ENCODE peak calls at places on chromosomes 2 and 18, in seven cellular contexts. A is stomach, W is AG10803, F is GM06990, M is GM12878, O is Calu3, B is bronchial epithelial cell. T is an unnamed sample.

GRCh38 chr2:7430869-7431641 is 513.8 kb downstream of the RNF144A start:
- DNase-seq in A (peak), W (no peak), F (peak), M (no peak), O (peak), B (no peak), T (peak)

GRCh38 chr2:114010001-114010400 is 120.1 kb downstream of the ACTR3 start:
- DNase-seq in A (no peak), W (no peak), F (no peak), M (no peak), O (no peak), B (peak), T (no peak)

GRCh38 chr18:4134691-4135090 is 320.4 kb downstream of the DLGAP1 start:
- DNase-seq in A (no peak), W (no peak), F (no peak), M (no peak), O (no peak), B (no peak), T (no peak)

GRCh38 chr2:73896362-73897239 is 3.8 kb downstream of the ACTG2 start:
- DNase-seq in A (no peak), W (peak), F (no peak), M (peak), O (no peak), B (no peak), T (peak)

GRCh38 chr2:68943581-68944568 is 8.8 kb downstream of the GKN2 start:
- DNase-seq in A (peak), W (peak), F (peak), M (no peak), O (peak), B (peak), T (peak)

GRCh38 chr18:10140928-10141327 is 227.1 kb downstream of the VAPA start:
- DNase-seq in A (peak), W (peak), F (no peak), M (no peak), O (peak), B (peak), T (no peak)

GRCh38 chr2:195543902-195544894 is 112.8 kb upstream of the SLC39A10 start:
- DNase-seq in A (no peak), W (no peak), F (no peak), M (no peak), O (peak), B (peak), T (peak)

GRCh38 chr2:45723857-45724256 is 72.4 kb downstream of the PRKCE start:
- DNase-seq in A (no peak), W (no peak), F (no peak), M (no peak), O (no peak), B (no peak), T (peak)

GRCh38 chr2:152548996-152549395 is 168.3 kb downstream of the PRPF40A start:
- DNase-seq in A (no peak), W (peak), F (no peak), M (no peak), O (no peak), B (no peak), T (no peak)

GRCh38 chr2:219056896-219057708 is 3.6 kb downstream of the IHH start:
- DNase-seq in A (peak), W (no peak), F (no peak), M (no peak), O (peak), B (no peak), T (peak)

GRCh38 chr18:70920840-70921374 is 632.1 kb downstream of the SOCS6 start:
- DNase-seq in A (no peak), W (no peak), F (no peak), M (no peak), O (no peak), B (no peak), T (no peak)

GRCh38 chr2:40363631-40364030 is 88.3 kb downstream of the SLC8A1 start:
- DNase-seq in A (no peak), W (peak), F (peak), M (no peak), O (no peak), B (peak), T (no peak)

GRCh38 chr2:67846341-67847070 is 216.3 kb downstream of the C1D start:
- DNase-seq in A (peak), W (peak), F (peak), M (no peak), O (peak), B (peak), T (peak)

GRCh38 chr2:179273461-179273962 is 8.9 kb upstream of the SESTD1 start:
- DNase-seq in A (no peak), W (no peak), F (no peak), M (no peak), O (no peak), B (no peak), T (no peak)

GRCh38 chr2:206728277-206729199 is 10.3 kb upstream of the DYTN start:
- DNase-seq in A (no peak), W (no peak), F (no peak), M (no peak), O (peak), B (peak), T (no peak)

GRCh38 chr2:168216351-168217005 is 30.9 kb downstream of the STK39 start:
- DNase-seq in A (peak), W (peak), F (no peak), M (no peak), O (peak), B (no peak), T (no peak)

GRCh38 chr2:208306291-208306690 is 40.2 kb downstream of the PIKFYVE start:
- DNase-seq in A (no peak), W (peak), F (no peak), M (no peak), O (no peak), B (no peak), T (no peak)

GRCh38 chr2:101771911-101772321 is 74.4 kb downstream of the MAP4K4 start:
- DNase-seq in A (no peak), W (no peak), F (no peak), M (no peak), O (no peak), B (no peak), T (no peak)
- TF ChIP-seq CTCF in A (no peak), W (no peak), F (no peak), M (no peak), O (no peak), B (no peak), T (no peak)

GRCh38 chr2:14642499-14642898 is 10.0 kb downstream of the LRATD1 start:
- DNase-seq in A (no peak), W (no peak), F (no peak), M (no peak), O (no peak), B (no peak), T (no peak)
- TF ChIP-seq CTCF in A (no peak), W (peak), F (peak), M (peak), O (no peak), B (no peak), T (no peak)

GRCh38 chr2:135570884-135571283 is 39.6 kb downstream of the R3HDM1 start:
- DNase-seq in A (no peak), W (no peak), F (no peak), M (no peak), O (no peak), B (no peak), T (no peak)

GRCh38 chr2:135573620-135574019 is 42.3 kb downstream of the R3HDM1 start:
- DNase-seq in A (no peak), W (no peak), F (no peak), M (no peak), O (no peak), B (no peak), T (no peak)
- TF ChIP-seq CTCF in A (no peak), W (no peak), F (no peak), M (no peak), O (no peak), B (no peak), T (no peak)

GRCh38 chr18:27778441-27778840 is 398.5 kb downstream of the CDH2 start:
- DNase-seq in A (no peak), W (peak), F (no peak), M (no peak), O (no peak), B (peak), T (no peak)
- TF ChIP-seq CTCF in A (no peak), W (peak), F (peak), M (peak), O (no peak), B (peak), T (peak)

DNA sequence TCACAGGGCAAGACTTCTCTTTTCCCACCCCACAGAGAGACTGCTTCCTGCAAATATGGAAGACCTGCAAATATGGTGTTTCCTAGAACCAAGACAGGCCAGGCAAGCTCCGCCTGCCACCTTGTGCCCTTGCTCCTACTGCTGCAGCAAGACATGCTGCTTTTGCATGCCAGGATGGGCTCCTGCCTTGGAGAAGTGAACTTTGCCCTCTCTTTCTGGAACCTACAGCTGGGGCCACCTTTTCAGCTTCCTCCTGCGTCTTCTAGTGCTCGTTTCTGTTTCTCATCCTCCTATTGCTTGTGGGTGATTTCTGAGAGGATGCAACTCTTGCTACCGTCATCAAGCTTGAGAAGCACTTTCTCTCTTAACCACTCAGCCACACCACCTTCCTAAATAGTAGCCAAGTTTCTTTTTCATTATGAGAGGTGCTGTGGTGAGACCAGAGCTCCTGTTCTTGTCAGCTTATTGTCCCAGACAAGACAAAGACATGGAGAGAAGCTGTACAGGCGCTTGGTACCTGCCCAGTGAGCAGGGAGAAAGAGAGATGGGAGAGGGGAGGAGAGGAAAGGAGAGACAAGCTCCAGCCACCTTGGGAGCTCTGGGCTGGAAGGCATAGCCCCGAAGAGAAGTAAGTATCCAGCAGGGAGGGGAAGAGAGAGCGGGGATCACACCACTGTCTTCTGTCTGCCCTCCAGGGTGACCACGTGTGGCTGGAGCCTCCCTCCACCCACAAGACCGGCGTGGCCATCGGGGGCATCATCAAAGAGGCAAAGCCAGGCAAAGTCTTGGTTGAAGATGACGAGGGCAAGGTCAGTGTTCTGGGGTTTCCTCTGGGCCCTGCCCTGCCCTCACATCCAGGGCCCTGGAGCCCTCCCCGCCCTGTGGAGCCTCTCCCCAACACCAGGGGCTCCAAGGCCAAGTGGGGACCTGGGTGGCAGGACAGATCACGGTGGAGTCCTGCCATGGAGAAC is 28.3 kb downstream of the MYO7B start:
- DNase-seq in A (no peak), W (no peak), F (peak), M (peak), O (no peak), B (no peak), T (peak)
- TF ChIP-seq CTCF in A (no peak), W (no peak), F (no peak), M (no peak), O (no peak), B (no peak), T (no peak)

GRCh38 chr2:169676357-169676756 is 17.8 kb downstream of the CFAP210 start:
- DNase-seq in A (no peak), W (no peak), F (no peak), M (no peak), O (no peak), B (no peak), T (no peak)
- TF ChIP-seq CTCF in A (no peak), W (no peak), F (peak), M (peak), O (no peak), B (no peak), T (no peak)

DNA sequence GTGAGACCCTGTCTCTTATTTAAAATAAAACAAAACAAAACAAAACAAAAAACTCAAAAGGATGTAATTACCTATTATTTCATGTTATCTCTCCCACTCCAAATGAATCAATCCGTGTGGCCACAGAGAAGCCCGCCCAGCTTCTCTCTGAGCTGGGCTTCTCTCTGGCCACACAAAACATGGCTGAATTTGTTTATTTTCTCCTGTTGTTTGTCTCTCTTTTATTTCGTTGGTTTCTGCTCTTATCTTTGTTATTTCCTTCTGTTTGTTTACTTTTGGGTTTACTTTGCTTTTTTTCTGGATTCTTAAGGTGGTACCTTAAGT is 1.5 kb upstream of the TRABD2A start:
- DNase-seq in A (no peak), W (no peak), F (no peak), M (no peak), O (no peak), B (no peak), T (no peak)
- TF ChIP-seq CTCF in A (no peak), W (no peak), F (no peak), M (no peak), O (no peak), B (no peak), T (no peak)

DNA sequence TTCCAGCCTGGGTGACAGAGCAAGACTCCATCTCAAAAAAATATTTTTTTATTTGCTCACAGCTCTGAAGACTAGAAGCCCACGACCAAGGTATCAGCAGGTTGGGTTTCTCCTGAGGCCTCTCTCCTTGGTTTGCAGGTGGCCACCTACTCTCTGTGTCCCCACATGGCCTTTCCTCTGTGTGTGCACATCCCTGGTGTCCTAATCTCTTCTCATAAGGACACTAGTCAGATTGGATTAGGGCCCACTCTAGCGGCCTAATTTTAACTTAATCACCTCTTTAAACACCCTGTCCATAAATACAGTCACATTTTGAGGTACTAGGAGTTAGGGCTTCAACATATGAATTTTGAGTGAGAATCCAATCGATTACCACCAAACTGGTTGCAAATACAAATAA is 2.0 kb upstream of the RAB3GAP1 start:
- DNase-seq in A (no peak), W (no peak), F (no peak), M (no peak), O (no peak), B (no peak), T (no peak)
- TF ChIP-seq CTCF in A (no peak), W (no peak), F (no peak), M (no peak), O (no peak), B (no peak), T (no peak)